ENCODE peak calls at places on chromosomes 3 and 15, in eight cellular contexts. E is progenitor cell of endocrine pancreas, D is WTC11, F is spleen, U is NCI-H2171, O is ACHN, Y is non-pigmented ciliary epithelial cell, M is GM18507. P is an unnamed sample.

GRCh38 chr15:68620721-68621528 is 42.1 kb downstream of the CORO2B start:
- DNase-seq in E (no peak), Y (peak), F (no peak), U (peak), M (no peak), D (no peak), O (no peak), P (peak)

GRCh38 chr15:20341901-20342605 is 199.5 kb downstream of the GOLGA6L6 start:
- DNase-seq in E (peak), D (peak), U (no peak), M (no peak), O (no peak), Y (no peak), F (peak), P (no peak)

GRCh38 chr3:161991901-161992300 is 495.3 kb downstream of the OTOL1 start:
- DNase-seq in F (no peak), M (no peak), U (no peak), E (no peak), O (no peak), Y (no peak), D (no peak), P (no peak)

GRCh38 chr3:45010718-45011355 is 15.3 kb upstream of the CLEC3B start:
- DNase-seq in U (no peak), M (no peak), Y (peak), F (no peak), E (no peak), O (peak), D (no peak), P (no peak)

GRCh38 chr3:155070316-155070715 is 9.8 kb upstream of the MME start:
- DNase-seq in E (no peak), D (no peak), Y (no peak), M (no peak), F (no peak), U (no peak), O (no peak), P (no peak)

GRCh38 chr3:134317106-134317947 is 56.9 kb downstream of the AMOTL2 start:
- DNase-seq in U (no peak), E (no peak), O (peak), M (no peak), Y (no peak), D (no peak), F (no peak), P (no peak)

GRCh38 chr3:78268716-78269668 is 1229.1 kb downstream of the ROBO2 start:
- DNase-seq in M (no peak), F (peak), O (no peak), Y (no peak), D (no peak), U (no peak), E (no peak), P (no peak)

GRCh38 chr3:120780977-120781376 is 38.4 kb downstream of the GTF2E1 start:
- DNase-seq in U (no peak), D (no peak), F (no peak), O (peak), M (peak), E (no peak), Y (peak), P (no peak)

GRCh38 chr15:22866066-22866465 is 27.6 kb downstream of the NIPA2 start:
- DNase-seq in U (no peak), Y (no peak), O (no peak), D (no peak), E (no peak), F (no peak), M (no peak), P (no peak)

GRCh38 chr15:31570591-31570990 is 244.0 kb downstream of the KLF13 start:
- DNase-seq in F (no peak), D (no peak), M (no peak), O (no peak), U (no peak), Y (no peak), E (no peak), P (no peak)

GRCh38 chr3:48057521-48057920 is 41.3 kb upstream of the MAP4 start:
- DNase-seq in Y (no peak), F (no peak), D (no peak), E (no peak), U (no peak), M (no peak), O (no peak), P (no peak)

GRCh38 chr3:14424711-14425573 is 22.5 kb downstream of the SLC6A6 start:
- DNase-seq in D (no peak), M (no peak), O (no peak), U (no peak), E (no peak), F (no peak), Y (no peak), P (no peak)

GRCh38 chr3:117868766-117869165 is 1159.2 kb downstream of the TUSC7 start:
- DNase-seq in E (no peak), M (no peak), D (no peak), U (no peak), F (no peak), Y (no peak), O (no peak), P (no peak)

GRCh38 chr3:100144255-100144866 is 30.1 kb upstream of the FILIP1L start:
- DNase-seq in U (no peak), Y (no peak), D (no peak), F (no peak), E (no peak), O (no peak), M (no peak), P (no peak)

GRCh38 chr15:93034512-93034911 is 54.5 kb downstream of the RGMA start:
- DNase-seq in U (no peak), O (no peak), Y (no peak), E (no peak), M (no peak), D (no peak), F (no peak), P (no peak)

GRCh38 chr3:41808152-41808551 is 153.8 kb downstream of the ULK4 start:
- DNase-seq in U (no peak), E (no peak), F (no peak), O (peak), D (no peak), M (no peak), Y (peak), P (no peak)

GRCh38 chr3:150697646-150698045 is 6.1 kb downstream of the ERICH6 start:
- DNase-seq in Y (no peak), D (no peak), E (no peak), U (no peak), F (no peak), O (no peak), M (no peak), P (no peak)

GRCh38 chr3:168581718-168582332 is 486.1 kb upstream of the GOLIM4 start:
- DNase-seq in Y (no peak), D (no peak), U (no peak), E (no peak), M (no peak), F (no peak), O (no peak), P (no peak)

GRCh38 chr3:187315872-187316271 is 24.3 kb upstream of the MASP1 start:
- DNase-seq in D (no peak), U (no peak), M (no peak), Y (no peak), O (no peak), F (no peak), E (no peak), P (no peak)

GRCh38 chr3:160473978-160474377 is 24.4 kb upstream of the TRIM59 start:
- DNase-seq in E (no peak), M (no peak), Y (peak), U (no peak), D (no peak), F (no peak), O (no peak), P (no peak)

GRCh38 chr3:146259880-146260589 is 9.1 kb upstream of the PLSCR4 start:
- DNase-seq in Y (no peak), F (no peak), D (no peak), E (no peak), O (no peak), U (no peak), M (no peak), P (no peak)

GRCh38 chr3:102302020-102302419 is 132.8 kb upstream of the ZPLD1 start:
- DNase-seq in F (no peak), E (no peak), U (no peak), O (no peak), M (no peak), D (no peak), Y (no peak), P (no peak)

GRCh38 chr3:175294793-175295192 is 435.7 kb downstream of the NAALADL2 start:
- DNase-seq in U (no peak), O (no peak), F (no peak), Y (no peak), M (no peak), E (no peak), D (no peak), P (no peak)

GRCh38 chr15:45790325-45790943 is 155.6 kb downstream of the SQOR start:
- DNase-seq in D (peak), O (peak), E (no peak), U (no peak), M (no peak), F (no peak), Y (no peak), P (no peak)

GRCh38 chr3:197317250-197317963 is 19.0 kb upstream of the DLG1 start:
- DNase-seq in O (peak), Y (peak), F (no peak), E (no peak), D (no peak), M (no peak), U (no peak), P (no peak)